ENCODE peak calls at places on chromosome 9, in nine cellular contexts. One of them, this sample, is unnamed. For H3K4me1, the result is how much of the 10 kb centered on the place peaks cover.

GRCh38 chr9:35424356-35425352 is 65.3 kb upstream of the RUSC2 start:
- DNase-seq in transverse colon: no peak
- DNase-seq in sigmoid colon: no peak
- DNase-seq in stomach: no peak
- DNase-seq in Panc1: no peak
- DNase-seq in GM12878: no peak
- DNase-seq in endothelial cell of umbilical vein: no peak
- DNase-seq in HCT116: no peak
- DNase-seq in prostate gland: no peak
- DNase-seq in this sample: no peak

GRCh38 chr9:129901922-129902321 is 66.7 kb downstream of the USP20 start:
- DNase-seq in Panc1: no peak
- DNase-seq in HCT116: no peak
- DNase-seq in sigmoid colon: no peak
- DNase-seq in stomach: no peak
- DNase-seq in prostate gland: no peak
- DNase-seq in GM12878: no peak
- DNase-seq in endothelial cell of umbilical vein: no peak
- DNase-seq in transverse colon: no peak
- DNase-seq in this sample: no peak

GRCh38 chr9:35517136-35517535 is 27.2 kb downstream of the RUSC2 start:
- DNase-seq in GM12878: no peak
- DNase-seq in sigmoid colon: no peak
- DNase-seq in stomach: no peak
- DNase-seq in prostate gland: no peak
- DNase-seq in endothelial cell of umbilical vein: no peak
- DNase-seq in transverse colon: no peak
- DNase-seq in Panc1: no peak
- DNase-seq in HCT116: no peak
- DNase-seq in this sample: no peak

GRCh38 chr9:124462739-124463138 is 12.5 kb downstream of the ADGRD2 start:
- DNase-seq in stomach: no peak
- DNase-seq in transverse colon: no peak
- DNase-seq in endothelial cell of umbilical vein: no peak
- DNase-seq in Panc1: no peak
- DNase-seq in prostate gland: no peak
- DNase-seq in sigmoid colon: no peak
- DNase-seq in GM12878: no peak
- DNase-seq in HCT116: no peak
- DNase-seq in this sample: no peak

GRCh38 chr9:37197158-37198033 is 77.0 kb downstream of the ZCCHC7 start:
- DNase-seq in HCT116: no peak
- DNase-seq in transverse colon: no peak
- DNase-seq in Panc1: peak
- DNase-seq in prostate gland: no peak
- DNase-seq in stomach: no peak
- DNase-seq in sigmoid colon: no peak
- DNase-seq in GM12878: peak
- DNase-seq in endothelial cell of umbilical vein: peak
- DNase-seq in this sample: no peak

GRCh38 chr9:81890104-81890503 is 38.1 kb upstream of the SPATA31D4 start:
- DNase-seq in transverse colon: no peak
- DNase-seq in HCT116: no peak
- DNase-seq in prostate gland: no peak
- DNase-seq in sigmoid colon: no peak
- DNase-seq in endothelial cell of umbilical vein: no peak
- DNase-seq in Panc1: no peak
- DNase-seq in GM12878: no peak
- DNase-seq in stomach: no peak
- DNase-seq in this sample: no peak

GRCh38 chr9:100222674-100223073 is 123.6 kb downstream of the INVS start:
- DNase-seq in prostate gland: no peak
- DNase-seq in sigmoid colon: no peak
- DNase-seq in transverse colon: no peak
- DNase-seq in GM12878: no peak
- DNase-seq in HCT116: no peak
- DNase-seq in endothelial cell of umbilical vein: peak
- DNase-seq in Panc1: no peak
- DNase-seq in stomach: no peak
- DNase-seq in this sample: no peak

GRCh38 chr9:90131568-90131967 is 511.1 kb downstream of the DIRAS2 start:
- DNase-seq in prostate gland: no peak
- DNase-seq in transverse colon: no peak
- DNase-seq in endothelial cell of umbilical vein: no peak
- DNase-seq in sigmoid colon: no peak
- DNase-seq in Panc1: no peak
- DNase-seq in stomach: no peak
- DNase-seq in GM12878: no peak
- DNase-seq in HCT116: no peak
- DNase-seq in this sample: no peak

GRCh38 chr9:76354221-76354620 is 40.0 kb downstream of the RFK start:
- DNase-seq in transverse colon: no peak
- DNase-seq in HCT116: no peak
- DNase-seq in prostate gland: no peak
- DNase-seq in sigmoid colon: no peak
- DNase-seq in stomach: no peak
- DNase-seq in Panc1: no peak
- DNase-seq in GM12878: no peak
- DNase-seq in endothelial cell of umbilical vein: no peak
- DNase-seq in this sample: no peak

GRCh38 chr9:95422650-95423049 is 94.1 kb downstream of the PTCH1 start:
- DNase-seq in Panc1: no peak
- DNase-seq in stomach: no peak
- DNase-seq in sigmoid colon: no peak
- DNase-seq in endothelial cell of umbilical vein: no peak
- DNase-seq in prostate gland: no peak
- DNase-seq in GM12878: no peak
- DNase-seq in HCT116: no peak
- DNase-seq in transverse colon: no peak
- DNase-seq in this sample: no peak

GRCh38 chr9:71733176-71733575 is 35.1 kb downstream of the CEMIP2 start:
- DNase-seq in GM12878: no peak
- DNase-seq in HCT116: no peak
- DNase-seq in stomach: no peak
- DNase-seq in transverse colon: no peak
- DNase-seq in Panc1: no peak
- DNase-seq in sigmoid colon: no peak
- DNase-seq in prostate gland: no peak
- DNase-seq in endothelial cell of umbilical vein: no peak
- DNase-seq in this sample: no peak

GRCh38 chr9:237858-238345 is 23.2 kb downstream of the DOCK8 start:
- DNase-seq in GM12878: no peak
- DNase-seq in stomach: no peak
- DNase-seq in endothelial cell of umbilical vein: no peak
- DNase-seq in sigmoid colon: no peak
- DNase-seq in transverse colon: no peak
- DNase-seq in Panc1: no peak
- DNase-seq in HCT116: no peak
- DNase-seq in prostate gland: no peak
- DNase-seq in this sample: no peak

GRCh38 chr9:78261403-78262001 is 25.6 kb downstream of the CEP78 start:
- DNase-seq in stomach: no peak
- DNase-seq in prostate gland: no peak
- DNase-seq in Panc1: no peak
- DNase-seq in sigmoid colon: no peak
- DNase-seq in GM12878: no peak
- DNase-seq in HCT116: peak
- DNase-seq in transverse colon: no peak
- DNase-seq in endothelial cell of umbilical vein: peak
- DNase-seq in this sample: no peak

GRCh38 chr9:72526901-72527800 is 5.7 kb downstream of the TMC1 start:
- DNase-seq in HCT116: peak
- DNase-seq in Panc1: no peak
- DNase-seq in GM12878: peak
- DNase-seq in transverse colon: peak
- DNase-seq in stomach: peak
- DNase-seq in sigmoid colon: peak
- DNase-seq in prostate gland: peak
- DNase-seq in endothelial cell of umbilical vein: peak
- DNase-seq in this sample: peak

GRCh38 chr9:71352837-71353236 is 231.4 kb upstream of the TRPM3 start:
- DNase-seq in GM12878: no peak
- DNase-seq in sigmoid colon: no peak
- DNase-seq in transverse colon: no peak
- DNase-seq in stomach: no peak
- DNase-seq in prostate gland: no peak
- DNase-seq in Panc1: no peak
- DNase-seq in HCT116: no peak
- DNase-seq in endothelial cell of umbilical vein: no peak
- DNase-seq in this sample: no peak

GRCh38 chr9:75181748-75182147 is 93.4 kb downstream of the OSTF1 start:
- DNase-seq in prostate gland: no peak
- DNase-seq in endothelial cell of umbilical vein: peak
- DNase-seq in Panc1: peak
- DNase-seq in sigmoid colon: no peak
- DNase-seq in transverse colon: no peak
- DNase-seq in HCT116: peak
- DNase-seq in GM12878: no peak
- DNase-seq in stomach: no peak
- DNase-seq in this sample: no peak

GRCh38 chr9:83708515-83709158 is 879 bp upstream of the UBQLN1 start:
- DNase-seq in Panc1: no peak
- DNase-seq in HCT116: peak
- DNase-seq in sigmoid colon: peak
- DNase-seq in GM12878: no peak
- DNase-seq in prostate gland: peak
- DNase-seq in stomach: peak
- DNase-seq in transverse colon: peak
- DNase-seq in endothelial cell of umbilical vein: no peak
- DNase-seq in this sample: peak

DNA sequence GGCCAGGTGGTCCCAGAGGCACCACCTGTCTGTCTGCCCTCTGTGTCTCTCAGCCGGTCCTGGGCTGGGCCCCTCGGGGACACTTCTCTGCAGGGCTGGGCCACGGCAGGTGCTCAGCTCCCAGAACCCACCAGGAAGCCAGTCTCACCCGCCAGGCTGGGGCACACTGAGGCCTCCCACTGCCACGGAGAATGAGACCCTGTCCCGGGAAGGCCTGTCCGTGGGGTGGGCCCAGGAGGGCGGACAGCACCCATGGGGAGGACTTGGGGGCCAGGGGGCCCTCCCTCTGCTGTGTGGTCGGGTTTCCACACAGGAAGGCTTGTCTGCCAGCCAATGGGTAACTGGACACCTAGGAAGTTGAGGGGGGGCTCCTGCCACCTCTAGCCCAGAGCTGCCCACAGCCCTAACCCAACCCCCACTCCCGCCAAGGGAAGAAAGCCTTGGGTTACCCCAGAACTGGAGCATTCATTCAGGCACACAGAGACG is 4.1 kb upstream of the TUBB4B start:
- DNase-seq in stomach: no peak
- DNase-seq in prostate gland: no peak
- DNase-seq in sigmoid colon: no peak
- DNase-seq in GM12878: no peak
- DNase-seq in HCT116: no peak
- DNase-seq in endothelial cell of umbilical vein: no peak
- DNase-seq in Panc1: no peak
- DNase-seq in transverse colon: no peak
- DNase-seq in this sample: no peak
- H3K4me3 ChIP-seq in stomach: peak
- H3K4me3 ChIP-seq in prostate gland: no peak
- H3K4me3 ChIP-seq in sigmoid colon: peak
- H3K4me3 ChIP-seq in GM12878: no peak
- H3K4me3 ChIP-seq in HCT116: peak
- H3K4me3 ChIP-seq in endothelial cell of umbilical vein: no peak
- H3K4me3 ChIP-seq in Panc1: no peak
- H3K4me3 ChIP-seq in transverse colon: no peak
- H3K4me3 ChIP-seq in this sample: peak

GRCh38 chr9:113787871-113788270 is 88.2 kb upstream of the ZNF618 start:
- DNase-seq in sigmoid colon: no peak
- DNase-seq in prostate gland: no peak
- DNase-seq in stomach: no peak
- DNase-seq in Panc1: no peak
- DNase-seq in endothelial cell of umbilical vein: no peak
- DNase-seq in GM12878: no peak
- DNase-seq in transverse colon: no peak
- DNase-seq in HCT116: no peak
- DNase-seq in this sample: no peak

GRCh38 chr9:113785334-113785733 is 90.8 kb upstream of the ZNF618 start:
- DNase-seq in endothelial cell of umbilical vein: no peak
- DNase-seq in sigmoid colon: no peak
- DNase-seq in prostate gland: peak
- DNase-seq in stomach: peak
- DNase-seq in GM12878: no peak
- DNase-seq in Panc1: no peak
- DNase-seq in transverse colon: no peak
- DNase-seq in HCT116: no peak
- DNase-seq in this sample: peak

GRCh38 chr9:113781381-113781780 is 94.7 kb upstream of the ZNF618 start:
- DNase-seq in stomach: no peak
- DNase-seq in GM12878: no peak
- DNase-seq in Panc1: no peak
- DNase-seq in prostate gland: no peak
- DNase-seq in HCT116: no peak
- DNase-seq in sigmoid colon: no peak
- DNase-seq in transverse colon: no peak
- DNase-seq in endothelial cell of umbilical vein: no peak
- DNase-seq in this sample: no peak

DNA sequence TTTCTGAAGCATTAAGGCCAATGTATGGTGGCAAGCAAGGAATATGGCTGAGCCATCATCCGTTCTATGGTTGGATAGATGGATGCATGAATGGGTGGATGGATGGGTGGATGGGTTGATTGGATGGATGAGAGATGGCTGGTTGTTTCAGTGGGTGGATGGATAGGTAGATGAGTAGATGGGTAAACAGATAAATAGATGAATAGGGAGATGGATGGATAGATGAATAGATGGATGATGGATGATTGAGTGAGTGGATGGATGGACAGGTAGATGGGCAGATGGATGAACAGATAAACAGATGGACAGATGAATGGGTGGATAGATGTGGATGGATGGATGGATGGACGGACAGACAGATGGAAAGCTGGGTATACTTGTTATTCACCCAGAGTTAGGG is 92.6 kb upstream of the ZNF618 start:
- DNase-seq in HCT116: no peak
- DNase-seq in sigmoid colon: no peak
- DNase-seq in Panc1: no peak
- DNase-seq in stomach: no peak
- DNase-seq in prostate gland: no peak
- DNase-seq in transverse colon: no peak
- DNase-seq in endothelial cell of umbilical vein: no peak
- DNase-seq in GM12878: no peak
- DNase-seq in this sample: no peak
- H3K4me1 ChIP-seq in HCT116: under half
- H3K4me1 ChIP-seq in sigmoid colon: under half
- H3K4me1 ChIP-seq in Panc1: under half
- H3K4me1 ChIP-seq in stomach: under half
- H3K4me1 ChIP-seq in prostate gland: under half
- H3K4me1 ChIP-seq in transverse colon: under half
- H3K4me1 ChIP-seq in endothelial cell of umbilical vein: under half
- H3K4me1 ChIP-seq in GM12878: under half
- H3K4me1 ChIP-seq in this sample: under half

GRCh38 chr9:14353222-14354056 is 39.5 kb upstream of the NFIB start:
- DNase-seq in stomach: peak
- DNase-seq in HCT116: peak
- DNase-seq in GM12878: no peak
- DNase-seq in Panc1: no peak
- DNase-seq in prostate gland: peak
- DNase-seq in transverse colon: peak
- DNase-seq in endothelial cell of umbilical vein: peak
- DNase-seq in sigmoid colon: peak
- DNase-seq in this sample: peak
- TF ChIP-seq POLR2AphosphoS5 in stomach: no peak
- TF ChIP-seq POLR2AphosphoS5 in HCT116: no peak
- TF ChIP-seq POLR2AphosphoS5 in GM12878: no peak
- TF ChIP-seq POLR2AphosphoS5 in Panc1: no peak
- TF ChIP-seq POLR2AphosphoS5 in prostate gland: peak
- TF ChIP-seq POLR2AphosphoS5 in transverse colon: no peak
- TF ChIP-seq POLR2AphosphoS5 in endothelial cell of umbilical vein: no peak
- TF ChIP-seq POLR2AphosphoS5 in sigmoid colon: no peak
- TF ChIP-seq POLR2AphosphoS5 in this sample: no peak

GRCh38 chr9:128218172-128218517 is 15.0 kb downstream of the DNM1 start:
- DNase-seq in transverse colon: no peak
- DNase-seq in sigmoid colon: no peak
- DNase-seq in prostate gland: no peak
- DNase-seq in Panc1: no peak
- DNase-seq in endothelial cell of umbilical vein: no peak
- DNase-seq in GM12878: no peak
- DNase-seq in HCT116: no peak
- DNase-seq in stomach: no peak
- DNase-seq in this sample: no peak
- H3K4me3 ChIP-seq in transverse colon: no peak
- H3K4me3 ChIP-seq in sigmoid colon: peak
- H3K4me3 ChIP-seq in prostate gland: peak
- H3K4me3 ChIP-seq in Panc1: peak
- H3K4me3 ChIP-seq in endothelial cell of umbilical vein: no peak
- H3K4me3 ChIP-seq in GM12878: peak
- H3K4me3 ChIP-seq in HCT116: peak
- H3K4me3 ChIP-seq in stomach: peak
- H3K4me3 ChIP-seq in this sample: peak